ENCODE peak calls at places on chromosomes 2 and 18, in five cellular contexts. E, Y, R, V and K are unnamed samples.

GRCh38 chr2:20617892-20618467 is 32.9 kb downstream of the HS1BP3 start:
- DNase-seq in R (no peak), Y (peak; percentile 100), V (peak; percentile 61), E (peak; percentile 86), K (peak; percentile 94)

GRCh38 chr2:195937173-195937572 is 131.5 kb downstream of the DNAH7 start:
- DNase-seq in E (no peak), V (peak; percentile 82), R (no peak), Y (no peak), K (no peak)

GRCh38 chr2:67880291-67880761 is 182.5 kb downstream of the C1D start:
- DNase-seq in R (no peak), Y (no peak), E (peak; percentile 14), V (no peak), K (no peak)

GRCh38 chr2:186991766-186992417 is 142.9 kb upstream of the ZSWIM2 start:
- DNase-seq in R (no peak), E (no peak), V (no peak), Y (peak; percentile 39), K (no peak)

GRCh38 chr2:677056-677949 is at the start of gene TMEM18:
- DNase-seq in R (peak; percentile 85), Y (peak; percentile 100), V (peak; percentile 97), E (peak; percentile 98), K (peak; percentile 100)

GRCh38 chr2:168697668-168698121 is 104.7 kb upstream of the NOSTRIN start:
- DNase-seq in V (peak; percentile 78), R (no peak), Y (no peak), E (no peak), K (no peak)

GRCh38 chr2:161170377-161170776 is 10.1 kb downstream of the TANK start:
- DNase-seq in V (no peak), E (no peak), Y (no peak), R (no peak), K (no peak)

GRCh38 chr18:9683418-9684396 is 24.4 kb upstream of the RAB31 start:
- DNase-seq in R (no peak), V (peak; percentile 23), E (no peak), Y (peak; percentile 88), K (peak; percentile 26)

GRCh38 chr2:64792310-64792709 is 138.6 kb upstream of the SERTAD2 start:
- DNase-seq in E (no peak), V (no peak), R (no peak), Y (no peak), K (peak; percentile 21)

GRCh38 chr18:31041346-31042067 is 1.0 kb downstream of the DSC3 start:
- DNase-seq in R (no peak), V (peak; percentile 36), E (no peak), Y (peak; percentile 74), K (no peak)

GRCh38 chr2:68774569-68775271 is 40.1 kb downstream of the ARHGAP25 start:
- DNase-seq in R (no peak), Y (peak; percentile 91), V (peak; percentile 48), E (no peak), K (no peak)

GRCh38 chr2:76825409-76825970 is 696.7 kb downstream of the LRRTM4 start:
- DNase-seq in Y (no peak), R (no peak), V (peak; percentile 47), E (no peak), K (no peak)

GRCh38 chr2:42230891-42231290 is 61.7 kb downstream of the EML4 start:
- DNase-seq in Y (no peak), R (no peak), E (no peak), V (no peak), K (no peak)

GRCh38 chr2:219630770-219631405 is 3.5 kb downstream of the SLC4A3 start:
- DNase-seq in E (no peak), Y (no peak), V (no peak), R (no peak), K (no peak)

GRCh38 chr2:135424849-135425248 is 106.2 kb downstream of the ZRANB3 start:
- DNase-seq in V (no peak), E (no peak), R (no peak), Y (no peak), K (no peak)

GRCh38 chr2:107467414-107467813 is 359.3 kb upstream of the RGPD4 start:
- DNase-seq in R (no peak), V (no peak), E (no peak), Y (no peak), K (no peak)

GRCh38 chr2:130824492-130825061 is 12.1 kb upstream of the ARHGEF4 start:
- DNase-seq in E (peak; percentile 78), V (peak; percentile 10), R (peak; percentile 47), Y (peak; percentile 99), K (no peak)

GRCh38 chr2:128812183-128812940 is 493.7 kb upstream of the HS6ST1 start:
- DNase-seq in Y (no peak), E (no peak), R (no peak), V (no peak), K (no peak)

GRCh38 chr2:217863874-217864273 is 138.9 kb downstream of the TNS1 start:
- DNase-seq in Y (no peak), E (no peak), V (no peak), R (no peak), K (no peak)

GRCh38 chr2:102064679-102065674 is 73.2 kb downstream of the IL1R2 start:
- DNase-seq in Y (peak; percentile 78), R (no peak), E (no peak), V (no peak), K (peak; percentile 86)

GRCh38 chr2:200003444-200003843 is 48.1 kb downstream of the MAIP1 start:
- DNase-seq in R (no peak), Y (peak; percentile 13), E (no peak), V (no peak), K (no peak)

GRCh38 chr2:69411120-69411519 is 24.1 kb upstream of the GFPT1 start:
- DNase-seq in E (no peak), R (no peak), Y (no peak), V (no peak), K (no peak)

GRCh38 chr18:23229472-23229871 is 94.2 kb downstream of the CABLES1 start:
- DNase-seq in V (no peak), E (no peak), Y (peak; percentile 72), R (no peak), K (no peak)